ENCODE peak calls at places on chromosomes 2 and 18, in four cellular contexts. One of them, this sample, is unnamed.

GRCh38 chr2:217413193-217413592 is 553.3 kb upstream of the TNP1 start:
- DNase-seq in cardiac fibroblast: peak
- DNase-seq in HFF-Myc: no peak
- DNase-seq in heart left ventricle: no peak
- DNase-seq in this sample: no peak

GRCh38 chr2:227871375-227871788 is at the start of gene DAW1:
- DNase-seq in cardiac fibroblast: peak
- DNase-seq in HFF-Myc: peak
- DNase-seq in heart left ventricle: peak
- DNase-seq in this sample: no peak

GRCh38 chr2:38251940-38252339 is 125.1 kb downstream of the ATL2 start:
- DNase-seq in cardiac fibroblast: no peak
- DNase-seq in HFF-Myc: no peak
- DNase-seq in heart left ventricle: no peak
- DNase-seq in this sample: no peak

GRCh38 chr18:66603941-66604627 is at the start of gene CDH19:
- DNase-seq in cardiac fibroblast: peak
- DNase-seq in HFF-Myc: no peak
- DNase-seq in heart left ventricle: peak
- DNase-seq in this sample: no peak

GRCh38 chr2:1707771-1708351 is 36.5 kb downstream of the PXDN start:
- DNase-seq in cardiac fibroblast: peak
- DNase-seq in HFF-Myc: peak
- DNase-seq in heart left ventricle: peak
- DNase-seq in this sample: peak

GRCh38 chr2:238182362-238182761 is 21.1 kb downstream of the ILKAP start:
- DNase-seq in cardiac fibroblast: no peak
- DNase-seq in HFF-Myc: no peak
- DNase-seq in heart left ventricle: no peak
- DNase-seq in this sample: no peak

GRCh38 chr2:19863303-19864041 is 38.3 kb downstream of the TTC32 start:
- DNase-seq in cardiac fibroblast: peak
- DNase-seq in HFF-Myc: no peak
- DNase-seq in heart left ventricle: peak
- DNase-seq in this sample: no peak

GRCh38 chr2:80231421-80231820 is 73.1 kb downstream of the LRRTM1 start:
- DNase-seq in cardiac fibroblast: no peak
- DNase-seq in HFF-Myc: no peak
- DNase-seq in heart left ventricle: no peak
- DNase-seq in this sample: no peak

GRCh38 chr2:152513029-152513428 is 178.1 kb downstream of the FMNL2 start:
- DNase-seq in cardiac fibroblast: no peak
- DNase-seq in HFF-Myc: no peak
- DNase-seq in heart left ventricle: no peak
- DNase-seq in this sample: no peak

GRCh38 chr18:55319517-55319905 is 268.5 kb downstream of the TCF4 start:
- DNase-seq in cardiac fibroblast: peak
- DNase-seq in HFF-Myc: no peak
- DNase-seq in heart left ventricle: no peak
- DNase-seq in this sample: no peak

GRCh38 chr18:10771053-10771709 is 245.4 kb downstream of the NAPG start:
- DNase-seq in cardiac fibroblast: peak
- DNase-seq in HFF-Myc: no peak
- DNase-seq in heart left ventricle: no peak
- DNase-seq in this sample: peak

GRCh38 chr2:65081232-65081685 is 25.0 kb downstream of the CEP68 start:
- DNase-seq in cardiac fibroblast: peak
- DNase-seq in HFF-Myc: no peak
- DNase-seq in heart left ventricle: peak
- DNase-seq in this sample: no peak

GRCh38 chr2:6342273-6342920 is 523.3 kb downstream of the CMPK2 start:
- DNase-seq in cardiac fibroblast: no peak
- DNase-seq in HFF-Myc: no peak
- DNase-seq in heart left ventricle: no peak
- DNase-seq in this sample: no peak

GRCh38 chr2:43576983-43577892 is 18.6 kb downstream of the THADA start:
- DNase-seq in cardiac fibroblast: peak
- DNase-seq in HFF-Myc: no peak
- DNase-seq in heart left ventricle: no peak
- DNase-seq in this sample: peak

GRCh38 chr2:8839189-8839965 is 2.0 kb upstream of the KIDINS220 start:
- DNase-seq in cardiac fibroblast: no peak
- DNase-seq in HFF-Myc: no peak
- DNase-seq in heart left ventricle: no peak
- DNase-seq in this sample: no peak

GRCh38 chr18:58493516-58494253 is 135.2 kb downstream of the ALPK2 start:
- DNase-seq in cardiac fibroblast: peak
- DNase-seq in HFF-Myc: peak
- DNase-seq in heart left ventricle: peak
- DNase-seq in this sample: peak

GRCh38 chr18:40375811-40376210 is 1579.2 kb upstream of the PIK3C3 start:
- DNase-seq in cardiac fibroblast: no peak
- DNase-seq in HFF-Myc: no peak
- DNase-seq in heart left ventricle: no peak
- DNase-seq in this sample: peak

GRCh38 chr2:134149904-134150303 is 104.0 kb upstream of the MGAT5 start:
- DNase-seq in cardiac fibroblast: no peak
- DNase-seq in HFF-Myc: no peak
- DNase-seq in heart left ventricle: no peak
- DNase-seq in this sample: no peak

GRCh38 chr18:23658296-23658695 is 4.4 kb downstream of the ANKRD29 start:
- DNase-seq in cardiac fibroblast: peak
- DNase-seq in HFF-Myc: no peak
- DNase-seq in heart left ventricle: no peak
- DNase-seq in this sample: no peak

GRCh38 chr2:144854596-144854995 is 334.7 kb upstream of the ZEB2 start:
- DNase-seq in cardiac fibroblast: no peak
- DNase-seq in HFF-Myc: no peak
- DNase-seq in heart left ventricle: no peak
- DNase-seq in this sample: no peak

GRCh38 chr2:144848404-144848803 is 328.5 kb upstream of the ZEB2 start:
- DNase-seq in cardiac fibroblast: no peak
- DNase-seq in HFF-Myc: no peak
- DNase-seq in heart left ventricle: no peak
- DNase-seq in this sample: no peak

GRCh38 chr2:144847347-144848080 is 327.6 kb upstream of the ZEB2 start:
- DNase-seq in cardiac fibroblast: no peak
- DNase-seq in HFF-Myc: no peak
- DNase-seq in heart left ventricle: no peak
- DNase-seq in this sample: no peak

DNA sequence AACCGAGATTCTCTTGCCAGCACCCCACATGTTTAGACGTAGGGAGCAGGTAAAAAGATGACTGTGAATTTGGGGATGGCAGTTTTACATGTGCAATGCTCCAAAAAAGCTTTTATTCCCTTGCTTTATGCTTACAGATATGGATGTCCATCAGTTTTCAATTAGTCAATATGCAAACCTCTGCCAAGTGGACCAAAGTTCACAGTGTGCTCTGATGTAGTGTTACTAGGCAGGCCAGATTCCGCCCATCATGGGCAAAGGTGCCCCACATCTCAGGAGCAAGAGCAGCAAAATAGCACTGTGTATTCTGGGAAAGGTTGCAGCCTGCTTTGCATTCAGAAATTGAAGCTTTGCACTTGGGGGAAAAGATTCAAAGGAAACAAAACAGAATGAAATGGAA is 329.7 kb upstream of the ZEB2 start:
- DNase-seq in cardiac fibroblast: no peak
- DNase-seq in HFF-Myc: no peak
- DNase-seq in heart left ventricle: no peak
- DNase-seq in this sample: no peak
- H3K4me3 ChIP-seq in cardiac fibroblast: no peak
- H3K4me3 ChIP-seq in HFF-Myc: no peak
- H3K4me3 ChIP-seq in heart left ventricle: no peak
- H3K4me3 ChIP-seq in this sample: no peak

GRCh38 chr18:61612517-61612916 is 279.3 kb downstream of the CDH20 start:
- DNase-seq in cardiac fibroblast: peak
- DNase-seq in HFF-Myc: no peak
- DNase-seq in heart left ventricle: no peak
- DNase-seq in this sample: no peak
- TF ChIP-seq CTCF in cardiac fibroblast: peak
- TF ChIP-seq CTCF in HFF-Myc: peak
- TF ChIP-seq CTCF in heart left ventricle: no peak
- TF ChIP-seq CTCF in this sample: peak

DNA sequence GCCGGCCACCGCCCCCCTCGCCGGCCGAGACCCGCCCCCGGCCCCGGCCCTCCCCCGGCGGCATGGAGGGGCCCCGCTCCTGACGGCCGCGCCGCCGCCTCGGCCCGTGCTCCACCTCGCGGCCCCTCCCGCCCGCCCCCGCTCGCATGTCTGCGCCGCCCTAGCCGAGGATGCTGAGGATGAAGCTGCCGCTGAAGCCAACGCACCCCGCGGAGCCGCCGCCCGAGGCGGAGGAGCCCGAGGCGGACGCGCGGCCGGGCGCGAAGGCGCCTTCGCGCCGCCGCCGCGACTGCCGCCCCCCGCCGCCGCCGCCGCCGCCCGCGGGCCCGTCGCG is 397 bp downstream of the ZCCHC2 start:
- DNase-seq in cardiac fibroblast: no peak
- DNase-seq in HFF-Myc: no peak
- DNase-seq in heart left ventricle: no peak
- DNase-seq in this sample: no peak
- H3K4me3 ChIP-seq in cardiac fibroblast: peak
- H3K4me3 ChIP-seq in HFF-Myc: peak
- H3K4me3 ChIP-seq in heart left ventricle: peak
- H3K4me3 ChIP-seq in this sample: peak

GRCh38 chr2:28152585-28153284 is 239.9 kb upstream of the FOSL2 start:
- DNase-seq in cardiac fibroblast: peak
- DNase-seq in HFF-Myc: no peak
- DNase-seq in heart left ventricle: no peak
- DNase-seq in this sample: peak

GRCh38 chr2:28150994-28151393 is 241.7 kb upstream of the FOSL2 start:
- DNase-seq in cardiac fibroblast: no peak
- DNase-seq in HFF-Myc: no peak
- DNase-seq in heart left ventricle: no peak
- DNase-seq in this sample: no peak

GRCh38 chr2:28153851-28154250 is 238.8 kb upstream of the FOSL2 start:
- DNase-seq in cardiac fibroblast: no peak
- DNase-seq in HFF-Myc: no peak
- DNase-seq in heart left ventricle: no peak
- DNase-seq in this sample: no peak

GRCh38 chr2:28155071-28155470 is 237.6 kb upstream of the FOSL2 start:
- DNase-seq in cardiac fibroblast: no peak
- DNase-seq in HFF-Myc: no peak
- DNase-seq in heart left ventricle: no peak
- DNase-seq in this sample: no peak

DNA sequence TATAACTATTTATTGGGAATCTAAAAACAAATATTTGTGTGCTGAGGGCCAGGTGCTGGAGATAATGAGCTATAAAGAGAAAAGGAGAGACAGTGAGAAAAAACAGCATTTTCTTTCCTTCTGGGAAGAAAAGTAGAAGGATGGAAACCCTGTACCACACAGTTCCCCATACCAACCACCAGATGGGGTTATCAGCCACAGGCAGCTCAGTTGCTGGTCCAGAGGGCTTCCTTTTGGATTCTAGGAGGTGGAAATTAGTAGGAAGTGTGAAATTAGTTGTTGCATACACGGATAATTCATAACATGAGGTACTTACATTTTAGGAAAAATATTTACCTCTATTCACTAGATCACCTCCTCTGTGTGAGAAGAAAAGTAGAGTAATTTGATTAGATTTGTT is 237.0 kb upstream of the FOSL2 start:
- DNase-seq in cardiac fibroblast: no peak
- DNase-seq in HFF-Myc: no peak
- DNase-seq in heart left ventricle: no peak
- DNase-seq in this sample: no peak
- TF ChIP-seq CTCF in cardiac fibroblast: peak
- TF ChIP-seq CTCF in HFF-Myc: peak
- TF ChIP-seq CTCF in heart left ventricle: peak
- TF ChIP-seq CTCF in this sample: peak

GRCh38 chr2:16652296-16653082 is 13.1 kb downstream of the CYRIA start:
- DNase-seq in cardiac fibroblast: no peak
- DNase-seq in HFF-Myc: no peak
- DNase-seq in heart left ventricle: no peak
- DNase-seq in this sample: peak

GRCh38 chr2:16647992-16648617 is 17.5 kb downstream of the CYRIA start:
- DNase-seq in cardiac fibroblast: no peak
- DNase-seq in HFF-Myc: no peak
- DNase-seq in heart left ventricle: no peak
- DNase-seq in this sample: no peak

GRCh38 chr2:16653083-16653375 is 12.6 kb downstream of the CYRIA start:
- DNase-seq in cardiac fibroblast: no peak
- DNase-seq in HFF-Myc: no peak
- DNase-seq in heart left ventricle: no peak
- DNase-seq in this sample: no peak

GRCh38 chr2:16649353-16650286 is 16.0 kb downstream of the CYRIA start:
- DNase-seq in cardiac fibroblast: no peak
- DNase-seq in HFF-Myc: no peak
- DNase-seq in heart left ventricle: no peak
- DNase-seq in this sample: no peak

GRCh38 chr2:16650287-16651249 is 15.1 kb downstream of the CYRIA start:
- DNase-seq in cardiac fibroblast: peak
- DNase-seq in HFF-Myc: no peak
- DNase-seq in heart left ventricle: no peak
- DNase-seq in this sample: peak
- H3K4me3 ChIP-seq in cardiac fibroblast: peak
- H3K4me3 ChIP-seq in HFF-Myc: no peak
- H3K4me3 ChIP-seq in heart left ventricle: no peak
- H3K4me3 ChIP-seq in this sample: peak

GRCh38 chr2:44897406-44897805 is 44.1 kb upstream of the SIX3 start:
- DNase-seq in cardiac fibroblast: peak
- DNase-seq in HFF-Myc: no peak
- DNase-seq in heart left ventricle: no peak
- DNase-seq in this sample: no peak
- TF ChIP-seq CTCF in cardiac fibroblast: peak
- TF ChIP-seq CTCF in HFF-Myc: no peak
- TF ChIP-seq CTCF in heart left ventricle: no peak
- TF ChIP-seq CTCF in this sample: no peak

DNA sequence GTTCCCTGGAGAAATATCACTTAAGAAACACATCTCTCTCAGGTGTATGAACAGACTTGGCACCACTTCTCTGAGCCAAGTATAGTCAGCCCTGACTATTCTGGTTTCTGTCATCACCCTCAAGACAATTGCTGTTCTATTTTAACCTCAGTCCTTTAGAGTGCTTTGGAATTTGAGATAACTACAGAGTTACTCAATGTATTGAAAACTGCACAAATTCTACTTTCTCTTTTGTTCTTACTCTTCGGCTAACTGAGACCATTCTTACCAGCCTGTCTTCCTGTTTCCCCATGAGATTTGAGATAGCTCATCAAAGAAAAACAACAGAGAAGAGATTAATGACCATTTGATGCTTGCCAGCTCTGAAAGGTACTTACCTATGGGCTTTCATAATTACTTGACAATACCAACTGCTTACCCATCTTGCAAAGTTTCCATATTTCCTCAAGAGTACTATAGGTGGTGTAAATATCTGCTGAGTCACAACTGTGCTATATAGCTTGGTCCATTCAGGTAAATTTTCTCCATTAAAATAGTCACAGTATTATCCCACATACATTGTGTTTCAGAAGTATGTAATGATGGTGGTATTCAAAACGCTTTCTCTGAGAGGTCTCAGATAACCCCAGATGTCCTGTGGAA is 467.5 kb upstream of the CHST9 start:
- DNase-seq in cardiac fibroblast: peak
- DNase-seq in HFF-Myc: no peak
- DNase-seq in heart left ventricle: no peak
- DNase-seq in this sample: no peak
- H3K4me3 ChIP-seq in cardiac fibroblast: no peak
- H3K4me3 ChIP-seq in HFF-Myc: no peak
- H3K4me3 ChIP-seq in heart left ventricle: no peak
- H3K4me3 ChIP-seq in this sample: no peak

GRCh38 chr2:37026050-37026449 is 58.1 kb downstream of the HEATR5B start:
- DNase-seq in cardiac fibroblast: peak
- DNase-seq in HFF-Myc: peak
- DNase-seq in heart left ventricle: no peak
- DNase-seq in this sample: no peak
- TF ChIP-seq CTCF in cardiac fibroblast: peak
- TF ChIP-seq CTCF in HFF-Myc: peak
- TF ChIP-seq CTCF in heart left ventricle: no peak
- TF ChIP-seq CTCF in this sample: no peak

This sample was measured in astrocyte of the cerebellum.